ENCODE peak calls at places on chromosomes 11 and 22, in six cellular contexts. Y, C, P, H, O and M are unnamed samples.

GRCh38 chr11:114122668-114123067 is 63.2 kb downstream of the ZBTB16 start:
- DNase-seq in O (no peak), H (no peak), Y (no peak), P (no peak), C (no peak), M (no peak)

GRCh38 chr22:28873183-28873964 is 10.0 kb upstream of the ZNRF3 start:
- DNase-seq in O (no peak), Y (no peak), P (no peak), H (no peak), C (no peak), M (no peak)

GRCh38 chr22:44472583-44472982 is 25.4 kb downstream of the RTL6 start:
- DNase-seq in P (no peak), O (no peak), C (no peak), Y (no peak), H (no peak), M (no peak)

GRCh38 chr22:45341503-45341902 is 31.8 kb downstream of the FAM118A start:
- DNase-seq in H (no peak), O (peak), C (no peak), P (no peak), Y (peak), M (no peak)

GRCh38 chr11:72984448-72985077 is 157.6 kb downstream of the FCHSD2 start:
- DNase-seq in P (no peak), Y (no peak), C (no peak), O (peak), H (no peak), M (no peak)

GRCh38 chr11:9600166-9600565 is 26.7 kb downstream of the WEE1 start:
- DNase-seq in P (no peak), H (no peak), C (no peak), Y (no peak), O (no peak), M (no peak)

GRCh38 chr11:15770798-15771414 is 585.4 kb downstream of the SOX6 start:
- DNase-seq in P (peak), O (peak), H (peak), Y (no peak), C (no peak), M (peak)

GRCh38 chr11:74493816-74494630 is 499 bp upstream of the LIPT2 start:
- DNase-seq in O (no peak), C (peak), Y (no peak), P (peak), H (no peak), M (no peak)

GRCh38 chr22:27259390-27259789 is 542.2 kb downstream of the MN1 start:
- DNase-seq in Y (no peak), H (no peak), O (no peak), P (no peak), C (no peak), M (no peak)

GRCh38 chr22:30204742-30205111 is 41.8 kb downstream of the LIF start:
- DNase-seq in Y (no peak), O (no peak), C (no peak), P (no peak), H (peak), M (no peak)